ENCODE peak calls at places on chromosomes 11 and 22, in eight cellular contexts. One of them, this sample, is unnamed.

GRCh38 chr11:46250071-46251052 is 27.1 kb upstream of the CREB3L1 start:
- DNase-seq in mesothelial cell of epicardium: no peak
- DNase-seq in Calu3: no peak
- DNase-seq in pancreas: no peak
- DNase-seq in endothelial cell: no peak
- DNase-seq in GM13977: no peak
- DNase-seq in A549: no peak
- DNase-seq in MCF 10A: no peak
- DNase-seq in this sample: no peak

GRCh38 chr11:45607995-45608394 is 57.4 kb downstream of the CHST1 start:
- DNase-seq in mesothelial cell of epicardium: no peak
- DNase-seq in Calu3: no peak
- DNase-seq in pancreas: no peak
- DNase-seq in endothelial cell: no peak
- DNase-seq in GM13977: no peak
- DNase-seq in A549: no peak
- DNase-seq in MCF 10A: no peak
- DNase-seq in this sample: no peak

GRCh38 chr11:63710476-63711217 is 29.3 kb downstream of the RTN3 start:
- DNase-seq in mesothelial cell of epicardium: no peak
- DNase-seq in Calu3: no peak
- DNase-seq in pancreas: no peak
- DNase-seq in endothelial cell: no peak
- DNase-seq in GM13977: no peak
- DNase-seq in A549: peak; percentile 18
- DNase-seq in MCF 10A: no peak
- DNase-seq in this sample: no peak

GRCh38 chr22:20237480-20238440 is 30.4 kb downstream of the RTN4R start:
- DNase-seq in mesothelial cell of epicardium: no peak
- DNase-seq in Calu3: no peak
- DNase-seq in pancreas: peak; percentile 69
- DNase-seq in endothelial cell: no peak
- DNase-seq in GM13977: no peak
- DNase-seq in A549: no peak
- DNase-seq in MCF 10A: peak; percentile 20
- DNase-seq in this sample: no peak

GRCh38 chr22:30474683-30475424 is 3.0 kb upstream of the SEC14L3 start:
- DNase-seq in mesothelial cell of epicardium: no peak
- DNase-seq in Calu3: peak; percentile 68
- DNase-seq in pancreas: no peak
- DNase-seq in endothelial cell: no peak
- DNase-seq in GM13977: no peak
- DNase-seq in A549: no peak
- DNase-seq in MCF 10A: no peak
- DNase-seq in this sample: no peak

GRCh38 chr11:64918056-64918455 is 1.0 kb upstream of the ATG2A start:
- DNase-seq in mesothelial cell of epicardium: no peak
- DNase-seq in Calu3: no peak
- DNase-seq in pancreas: no peak
- DNase-seq in endothelial cell: no peak
- DNase-seq in GM13977: no peak
- DNase-seq in A549: peak; percentile 32
- DNase-seq in MCF 10A: peak; percentile 34
- DNase-seq in this sample: no peak

GRCh38 chr22:46966846-46967245 is 204.4 kb downstream of the TBC1D22A start:
- DNase-seq in mesothelial cell of epicardium: no peak
- DNase-seq in Calu3: no peak
- DNase-seq in pancreas: no peak
- DNase-seq in endothelial cell: no peak
- DNase-seq in GM13977: no peak
- DNase-seq in A549: no peak
- DNase-seq in MCF 10A: no peak
- DNase-seq in this sample: no peak

GRCh38 chr11:116175707-116176106 is 597.1 kb downstream of the BUD13 start:
- DNase-seq in mesothelial cell of epicardium: no peak
- DNase-seq in Calu3: no peak
- DNase-seq in pancreas: no peak
- DNase-seq in endothelial cell: no peak
- DNase-seq in GM13977: no peak
- DNase-seq in A549: no peak
- DNase-seq in MCF 10A: no peak
- DNase-seq in this sample: no peak

GRCh38 chr11:114440971-114441810 is 1.9 kb downstream of the REXO2 start:
- DNase-seq in mesothelial cell of epicardium: no peak
- DNase-seq in Calu3: no peak
- DNase-seq in pancreas: no peak
- DNase-seq in endothelial cell: no peak
- DNase-seq in GM13977: no peak
- DNase-seq in A549: no peak
- DNase-seq in MCF 10A: no peak
- DNase-seq in this sample: no peak

GRCh38 chr11:86156397-86156977 is 87.6 kb upstream of the PICALM start:
- DNase-seq in mesothelial cell of epicardium: no peak
- DNase-seq in Calu3: no peak
- DNase-seq in pancreas: no peak
- DNase-seq in endothelial cell: no peak
- DNase-seq in GM13977: no peak
- DNase-seq in A549: no peak
- DNase-seq in MCF 10A: no peak
- DNase-seq in this sample: no peak

GRCh38 chr22:17997456-17997855 is 26.9 kb downstream of the MICAL3 start:
- DNase-seq in mesothelial cell of epicardium: no peak
- DNase-seq in Calu3: no peak
- DNase-seq in pancreas: no peak
- DNase-seq in endothelial cell: no peak
- DNase-seq in GM13977: no peak
- DNase-seq in A549: peak; percentile 29
- DNase-seq in MCF 10A: peak; percentile 54
- DNase-seq in this sample: no peak

GRCh38 chr11:62054081-62054480 is 69.7 kb upstream of the INCENP start:
- DNase-seq in mesothelial cell of epicardium: no peak
- DNase-seq in Calu3: no peak
- DNase-seq in pancreas: no peak
- DNase-seq in endothelial cell: no peak
- DNase-seq in GM13977: no peak
- DNase-seq in A549: no peak
- DNase-seq in MCF 10A: no peak
- DNase-seq in this sample: no peak

GRCh38 chr22:41429232-41429945 is 17.2 kb downstream of the TOB2 start:
- DNase-seq in mesothelial cell of epicardium: no peak
- DNase-seq in Calu3: no peak
- DNase-seq in pancreas: no peak
- DNase-seq in endothelial cell: no peak
- DNase-seq in GM13977: no peak
- DNase-seq in A549: no peak
- DNase-seq in MCF 10A: peak; percentile 22
- DNase-seq in this sample: no peak

GRCh38 chr22:20273720-20274119 is 5.6 kb upstream of the RTN4R start:
- DNase-seq in mesothelial cell of epicardium: no peak
- DNase-seq in Calu3: no peak
- DNase-seq in pancreas: peak; percentile 22
- DNase-seq in endothelial cell: no peak
- DNase-seq in GM13977: no peak
- DNase-seq in A549: no peak
- DNase-seq in MCF 10A: no peak
- DNase-seq in this sample: no peak

GRCh38 chr22:50314455-50315288 is 7.2 kb upstream of the PLXNB2 start:
- DNase-seq in mesothelial cell of epicardium: no peak
- DNase-seq in Calu3: no peak
- DNase-seq in pancreas: peak; percentile 29
- DNase-seq in endothelial cell: no peak
- DNase-seq in GM13977: peak; percentile 89
- DNase-seq in A549: no peak
- DNase-seq in MCF 10A: peak; percentile 55
- DNase-seq in this sample: no peak

GRCh38 chr11:9075441-9076000 is 15.9 kb downstream of the SCUBE2 start:
- DNase-seq in mesothelial cell of epicardium: no peak
- DNase-seq in Calu3: no peak
- DNase-seq in pancreas: no peak
- DNase-seq in endothelial cell: no peak
- DNase-seq in GM13977: no peak
- DNase-seq in A549: no peak
- DNase-seq in MCF 10A: no peak
- DNase-seq in this sample: no peak

GRCh38 chr22:42993651-42994275 is 21.2 kb downstream of the PACSIN2 start:
- DNase-seq in mesothelial cell of epicardium: no peak
- DNase-seq in Calu3: no peak
- DNase-seq in pancreas: no peak
- DNase-seq in endothelial cell: no peak
- DNase-seq in GM13977: no peak
- DNase-seq in A549: peak; percentile 73
- DNase-seq in MCF 10A: peak; percentile 73
- DNase-seq in this sample: no peak

GRCh38 chr11:47607380-47607779 is 13.2 kb upstream of the C1QTNF4 start:
- DNase-seq in mesothelial cell of epicardium: no peak
- DNase-seq in Calu3: no peak
- DNase-seq in pancreas: no peak
- DNase-seq in endothelial cell: no peak
- DNase-seq in GM13977: no peak
- DNase-seq in A549: no peak
- DNase-seq in MCF 10A: peak; percentile 17
- DNase-seq in this sample: no peak

GRCh38 chr22:42856179-42856864 is 751 bp downstream of the ARFGAP3 start:
- DNase-seq in mesothelial cell of epicardium: peak; percentile 40
- DNase-seq in Calu3: peak; percentile 26
- DNase-seq in pancreas: peak; percentile 80
- DNase-seq in endothelial cell: no peak
- DNase-seq in GM13977: peak; percentile 42
- DNase-seq in A549: no peak
- DNase-seq in MCF 10A: no peak
- DNase-seq in this sample: no peak

GRCh38 chr11:36222755-36223635 is 66.2 kb downstream of the COMMD9 start:
- DNase-seq in mesothelial cell of epicardium: no peak
- DNase-seq in Calu3: no peak
- DNase-seq in pancreas: no peak
- DNase-seq in endothelial cell: no peak
- DNase-seq in GM13977: no peak
- DNase-seq in A549: no peak
- DNase-seq in MCF 10A: no peak
- DNase-seq in this sample: no peak

GRCh38 chr11:27392715-27393114 is 29.7 kb upstream of the CCDC34 start:
- DNase-seq in mesothelial cell of epicardium: no peak
- DNase-seq in Calu3: no peak
- DNase-seq in pancreas: no peak
- DNase-seq in endothelial cell: no peak
- DNase-seq in GM13977: no peak
- DNase-seq in A549: peak; percentile 46
- DNase-seq in MCF 10A: peak; percentile 23
- DNase-seq in this sample: no peak

GRCh38 chr11:119266517-119267255 is 50.2 kb downstream of the MCAM start:
- DNase-seq in mesothelial cell of epicardium: no peak
- DNase-seq in Calu3: no peak
- DNase-seq in pancreas: no peak
- DNase-seq in endothelial cell: no peak
- DNase-seq in GM13977: no peak
- DNase-seq in A549: no peak
- DNase-seq in MCF 10A: no peak
- DNase-seq in this sample: no peak

GRCh38 chr11:119266063-119266462 is 50.9 kb downstream of the MCAM start:
- DNase-seq in mesothelial cell of epicardium: no peak
- DNase-seq in Calu3: no peak
- DNase-seq in pancreas: no peak
- DNase-seq in endothelial cell: no peak
- DNase-seq in GM13977: no peak
- DNase-seq in A549: no peak
- DNase-seq in MCF 10A: no peak
- DNase-seq in this sample: no peak

GRCh38 chr11:119258983-119259382 is 52.8 kb downstream of the CBL start:
- DNase-seq in mesothelial cell of epicardium: no peak
- DNase-seq in Calu3: no peak
- DNase-seq in pancreas: no peak
- DNase-seq in endothelial cell: no peak
- DNase-seq in GM13977: no peak
- DNase-seq in A549: no peak
- DNase-seq in MCF 10A: no peak
- DNase-seq in this sample: no peak

GRCh38 chr11:119263352-119263940 is 53.5 kb downstream of the MCAM start:
- DNase-seq in mesothelial cell of epicardium: no peak
- DNase-seq in Calu3: no peak
- DNase-seq in pancreas: no peak
- DNase-seq in endothelial cell: no peak
- DNase-seq in GM13977: no peak
- DNase-seq in A549: no peak
- DNase-seq in MCF 10A: no peak
- DNase-seq in this sample: no peak

GRCh38 chr11:119262668-119263351 is 54.1 kb downstream of the MCAM start:
- DNase-seq in mesothelial cell of epicardium: no peak
- DNase-seq in Calu3: no peak
- DNase-seq in pancreas: no peak
- DNase-seq in endothelial cell: no peak
- DNase-seq in GM13977: peak; percentile 31
- DNase-seq in A549: no peak
- DNase-seq in MCF 10A: peak; percentile 32
- DNase-seq in this sample: no peak
- TF ChIP-seq CTCF in mesothelial cell of epicardium: no peak
- TF ChIP-seq CTCF in Calu3: no peak
- TF ChIP-seq CTCF in pancreas: no peak
- TF ChIP-seq CTCF in endothelial cell: no peak
- TF ChIP-seq CTCF in GM13977: peak; percentile 24
- TF ChIP-seq CTCF in A549: no peak
- TF ChIP-seq CTCF in MCF 10A: no peak
- TF ChIP-seq CTCF in this sample: no peak

GRCh38 chr11:5891216-5891800 is 1.7 kb upstream of the OR52E5 start:
- DNase-seq in mesothelial cell of epicardium: no peak
- DNase-seq in Calu3: no peak
- DNase-seq in pancreas: no peak
- DNase-seq in endothelial cell: no peak
- DNase-seq in GM13977: peak; percentile 3
- DNase-seq in A549: peak; percentile 10
- DNase-seq in MCF 10A: peak; percentile 13
- DNase-seq in this sample: no peak
- TF ChIP-seq CTCF in mesothelial cell of epicardium: peak; percentile 67
- TF ChIP-seq CTCF in Calu3: no peak
- TF ChIP-seq CTCF in pancreas: peak; percentile 32
- TF ChIP-seq CTCF in endothelial cell: peak; percentile 88
- TF ChIP-seq CTCF in GM13977: peak; percentile 11
- TF ChIP-seq CTCF in A549: peak; percentile 55
- TF ChIP-seq CTCF in MCF 10A: peak; percentile 34
- TF ChIP-seq CTCF in this sample: no peak

GRCh38 chr11:118923721-118924587 is 1.8 kb downstream of the BCL9L start:
- DNase-seq in mesothelial cell of epicardium: no peak
- DNase-seq in Calu3: no peak
- DNase-seq in pancreas: no peak
- DNase-seq in endothelial cell: no peak
- DNase-seq in GM13977: no peak
- DNase-seq in A549: no peak
- DNase-seq in MCF 10A: peak; percentile 38
- DNase-seq in this sample: no peak
- TF ChIP-seq CTCF in mesothelial cell of epicardium: no peak
- TF ChIP-seq CTCF in Calu3: no peak
- TF ChIP-seq CTCF in pancreas: no peak
- TF ChIP-seq CTCF in endothelial cell: no peak
- TF ChIP-seq CTCF in GM13977: no peak
- TF ChIP-seq CTCF in A549: no peak
- TF ChIP-seq CTCF in MCF 10A: no peak
- TF ChIP-seq CTCF in this sample: no peak

DNA sequence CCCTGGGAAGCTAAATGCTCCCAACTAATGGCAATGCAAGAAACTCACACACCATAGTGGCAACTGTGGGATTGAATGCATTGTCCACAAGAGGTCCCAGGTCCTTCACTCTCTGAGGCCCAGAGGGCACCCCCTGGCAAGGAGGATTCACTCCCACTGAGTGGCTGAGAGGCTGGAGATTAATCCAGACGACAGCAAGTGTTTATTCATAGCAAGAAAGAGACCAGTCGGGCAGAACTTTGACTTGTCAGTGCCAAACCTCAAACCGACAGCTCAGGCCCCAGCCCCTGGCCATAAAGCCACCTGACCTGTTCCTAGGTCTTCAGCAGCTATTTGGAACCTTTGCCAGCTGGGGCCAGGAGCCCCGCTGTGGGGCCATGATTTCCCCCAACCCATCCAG is 54.5 kb upstream of the MPEG1 start:
- DNase-seq in mesothelial cell of epicardium: no peak
- DNase-seq in Calu3: no peak
- DNase-seq in pancreas: no peak
- DNase-seq in endothelial cell: no peak
- DNase-seq in GM13977: peak; percentile 49
- DNase-seq in A549: no peak
- DNase-seq in MCF 10A: no peak
- DNase-seq in this sample: no peak
- TF ChIP-seq CTCF in mesothelial cell of epicardium: no peak
- TF ChIP-seq CTCF in Calu3: no peak
- TF ChIP-seq CTCF in pancreas: no peak
- TF ChIP-seq CTCF in endothelial cell: no peak
- TF ChIP-seq CTCF in GM13977: no peak
- TF ChIP-seq CTCF in A549: no peak
- TF ChIP-seq CTCF in MCF 10A: no peak
- TF ChIP-seq CTCF in this sample: no peak

This sample was measured in omental fat pad.